ENCODE peak calls at places on chromosomes 3 and 15, in five cellular contexts. P, F, K, Z and A are unnamed samples.

GRCh38 chr3:49279376-49279775 is 2.3 kb upstream of the C3orf62 start:
- DNase-seq in K (no peak), F (no peak), P (peak; percentile 58), Z (no peak), A (no peak)

GRCh38 chr15:38192496-38192895 is 60.1 kb upstream of the SPRED1 start:
- DNase-seq in F (no peak), Z (no peak), K (no peak), P (no peak), A (no peak)

GRCh38 chr3:53496984-53497383 is 2.6 kb downstream of the CACNA1D start:
- DNase-seq in P (no peak), Z (no peak), K (no peak), F (no peak), A (no peak)

GRCh38 chr15:70156781-70157261 is 59.1 kb upstream of the TLE3 start:
- DNase-seq in F (no peak), Z (peak; percentile 66), K (no peak), P (peak; percentile 66), A (no peak)

GRCh38 chr15:63915888-63916731 is 82.4 kb upstream of the HERC1 start:
- DNase-seq in P (peak; percentile 49), K (no peak), Z (no peak), F (no peak), A (no peak)

GRCh38 chr3:11074441-11074840 is 79.9 kb upstream of the HRH1 start:
- DNase-seq in Z (no peak), P (no peak), K (no peak), F (no peak), A (no peak)

GRCh38 chr3:72102057-72102711 is 317.2 kb upstream of the PROK2 start:
- DNase-seq in P (no peak), Z (no peak), K (no peak), F (no peak), A (no peak)

GRCh38 chr3:5580821-5581220 is 393.3 kb downstream of the EDEM1 start:
- DNase-seq in K (no peak), F (no peak), Z (no peak), P (no peak), A (no peak)

GRCh38 chr3:34131091-34131490 is 332.7 kb downstream of the PDCD6IP start:
- DNase-seq in K (no peak), Z (no peak), F (no peak), P (no peak), A (no peak)

GRCh38 chr3:128911911-128912310 is 32.5 kb downstream of the ACAD9 start:
- DNase-seq in K (no peak), F (no peak), Z (peak; percentile 75), P (no peak), A (no peak)

GRCh38 chr15:36364377-36364776 is 215.0 kb upstream of the CDIN1 start:
- DNase-seq in P (no peak), F (no peak), Z (no peak), K (no peak), A (no peak)

GRCh38 chr15:70196314-70197291 is 98.9 kb upstream of the TLE3 start:
- DNase-seq in F (peak; percentile 74), Z (no peak), K (no peak), P (peak; percentile 97), A (no peak)

GRCh38 chr3:10614160-10614559 is 108.8 kb upstream of the ATP2B2 start:
- DNase-seq in F (peak; percentile 64), Z (no peak), K (no peak), P (no peak), A (no peak)